ENCODE peak calls at places on chromosomes 16 and 17, in four cellular contexts. One of them, this sample, is unnamed.

GRCh38 chr17:8668181-8668740 is 37.7 kb upstream of the MYH10 start:
- DNase-seq in breast epithelium: no peak
- DNase-seq in A549: no peak
- DNase-seq in Peyer's patch: no peak
- DNase-seq in this sample: no peak

GRCh38 chr17:7922499-7923289 is 6.6 kb upstream of the RNF227 start:
- DNase-seq in breast epithelium: peak
- DNase-seq in A549: peak
- DNase-seq in Peyer's patch: peak
- DNase-seq in this sample: peak

GRCh38 chr16:15057755-15058417 is 2.0 kb upstream of the NTAN1 start:
- DNase-seq in breast epithelium: no peak
- DNase-seq in A549: no peak
- DNase-seq in Peyer's patch: no peak
- DNase-seq in this sample: no peak

GRCh38 chr17:4980644-4981216 is 6.7 kb downstream of the CAMTA2 start:
- DNase-seq in breast epithelium: no peak
- DNase-seq in A549: peak
- DNase-seq in Peyer's patch: no peak
- DNase-seq in this sample: peak

GRCh38 chr16:14454391-14454790 is 175.7 kb downstream of the PARN start:
- DNase-seq in breast epithelium: no peak
- DNase-seq in A549: no peak
- DNase-seq in Peyer's patch: no peak
- DNase-seq in this sample: no peak

GRCh38 chr16:9260665-9261064 is 169.2 kb downstream of the HAPSTR1 start:
- DNase-seq in breast epithelium: no peak
- DNase-seq in A549: no peak
- DNase-seq in Peyer's patch: peak
- DNase-seq in this sample: no peak

GRCh38 chr17:4247361-4247980 is 16.3 kb downstream of the ANKFY1 start:
- DNase-seq in breast epithelium: no peak
- DNase-seq in A549: no peak
- DNase-seq in Peyer's patch: no peak
- DNase-seq in this sample: no peak

GRCh38 chr17:7897773-7898172 is 9.2 kb downstream of the CHD3 start:
- DNase-seq in breast epithelium: no peak
- DNase-seq in A549: peak
- DNase-seq in Peyer's patch: peak
- DNase-seq in this sample: no peak

GRCh38 chr16:83402969-83403368 is 404.8 kb upstream of the HSBP1 start:
- DNase-seq in breast epithelium: no peak
- DNase-seq in A549: no peak
- DNase-seq in Peyer's patch: no peak
- DNase-seq in this sample: no peak

GRCh38 chr17:34885076-34885475 is 76.2 kb downstream of the CCT6B start:
- DNase-seq in breast epithelium: no peak
- DNase-seq in A549: no peak
- DNase-seq in Peyer's patch: no peak
- DNase-seq in this sample: no peak

GRCh38 chr16:55443434-55443833 is 35.6 kb upstream of the MMP2 start:
- DNase-seq in breast epithelium: no peak
- DNase-seq in A549: no peak
- DNase-seq in Peyer's patch: no peak
- DNase-seq in this sample: no peak

GRCh38 chr17:79968116-79968515 is 67.6 kb downstream of the TBC1D16 start:
- DNase-seq in breast epithelium: peak
- DNase-seq in A549: no peak
- DNase-seq in Peyer's patch: peak
- DNase-seq in this sample: no peak

GRCh38 chr16:14056970-14057369 is 14.1 kb upstream of the MRTFB start:
- DNase-seq in breast epithelium: no peak
- DNase-seq in A549: no peak
- DNase-seq in Peyer's patch: no peak
- DNase-seq in this sample: no peak

GRCh38 chr17:75498019-75498725 is 17.2 kb downstream of the CASKIN2 start:
- DNase-seq in breast epithelium: no peak
- DNase-seq in A549: no peak
- DNase-seq in Peyer's patch: no peak
- DNase-seq in this sample: no peak

GRCh38 chr17:65023791-65024190 is 32.7 kb downstream of the GNA13 start:
- DNase-seq in breast epithelium: no peak
- DNase-seq in A549: no peak
- DNase-seq in Peyer's patch: no peak
- DNase-seq in this sample: no peak

GRCh38 chr17:38877130-38877851 is 7.4 kb downstream of the LASP1 start:
- DNase-seq in breast epithelium: no peak
- DNase-seq in A549: no peak
- DNase-seq in Peyer's patch: peak
- DNase-seq in this sample: no peak

GRCh38 chr16:54361246-54361645 is 74.7 kb upstream of the IRX3 start:
- DNase-seq in breast epithelium: no peak
- DNase-seq in A549: no peak
- DNase-seq in Peyer's patch: no peak
- DNase-seq in this sample: no peak

GRCh38 chr17:19448341-19449268 is 37.6 kb downstream of the RNF112 start:
- DNase-seq in breast epithelium: no peak
- DNase-seq in A549: peak
- DNase-seq in Peyer's patch: peak
- DNase-seq in this sample: peak

GRCh38 chr16:19636436-19637267 is 81.1 kb downstream of the VPS35L start:
- DNase-seq in breast epithelium: no peak
- DNase-seq in A549: no peak
- DNase-seq in Peyer's patch: no peak
- DNase-seq in this sample: no peak

GRCh38 chr17:57874434-57875108 is 24.7 kb upstream of the MRPS23 start:
- DNase-seq in breast epithelium: no peak
- DNase-seq in A549: no peak
- DNase-seq in Peyer's patch: peak
- DNase-seq in this sample: no peak

GRCh38 chr16:2709588-2709984 is 10.4 kb downstream of the PRSS27 start:
- DNase-seq in breast epithelium: no peak
- DNase-seq in A549: no peak
- DNase-seq in Peyer's patch: no peak
- DNase-seq in this sample: no peak

GRCh38 chr17:44919885-44920564 is 4.7 kb upstream of the GFAP start:
- DNase-seq in breast epithelium: peak
- DNase-seq in A549: peak
- DNase-seq in Peyer's patch: peak
- DNase-seq in this sample: peak

GRCh38 chr17:3613139-3613538 is 3.9 kb upstream of the TRPV1 start:
- DNase-seq in breast epithelium: no peak
- DNase-seq in A549: no peak
- DNase-seq in Peyer's patch: no peak
- DNase-seq in this sample: no peak

GRCh38 chr17:9244066-9245052 is 223.0 kb downstream of the NTN1 start:
- DNase-seq in breast epithelium: no peak
- DNase-seq in A549: no peak
- DNase-seq in Peyer's patch: peak
- DNase-seq in this sample: no peak

GRCh38 chr17:32103476-32104113 is 38.7 kb upstream of the RHOT1 start:
- DNase-seq in breast epithelium: no peak
- DNase-seq in A549: no peak
- DNase-seq in Peyer's patch: no peak
- DNase-seq in this sample: no peak

GRCh38 chr16:83849434-83849833 is 41.7 kb downstream of the HSBP1 start:
- DNase-seq in breast epithelium: no peak
- DNase-seq in A549: no peak
- DNase-seq in Peyer's patch: no peak
- DNase-seq in this sample: no peak

GRCh38 chr17:19566176-19566575 is 32.5 kb downstream of the SLC47A1 start:
- DNase-seq in breast epithelium: no peak
- DNase-seq in A549: no peak
- DNase-seq in Peyer's patch: no peak
- DNase-seq in this sample: no peak

DNA sequence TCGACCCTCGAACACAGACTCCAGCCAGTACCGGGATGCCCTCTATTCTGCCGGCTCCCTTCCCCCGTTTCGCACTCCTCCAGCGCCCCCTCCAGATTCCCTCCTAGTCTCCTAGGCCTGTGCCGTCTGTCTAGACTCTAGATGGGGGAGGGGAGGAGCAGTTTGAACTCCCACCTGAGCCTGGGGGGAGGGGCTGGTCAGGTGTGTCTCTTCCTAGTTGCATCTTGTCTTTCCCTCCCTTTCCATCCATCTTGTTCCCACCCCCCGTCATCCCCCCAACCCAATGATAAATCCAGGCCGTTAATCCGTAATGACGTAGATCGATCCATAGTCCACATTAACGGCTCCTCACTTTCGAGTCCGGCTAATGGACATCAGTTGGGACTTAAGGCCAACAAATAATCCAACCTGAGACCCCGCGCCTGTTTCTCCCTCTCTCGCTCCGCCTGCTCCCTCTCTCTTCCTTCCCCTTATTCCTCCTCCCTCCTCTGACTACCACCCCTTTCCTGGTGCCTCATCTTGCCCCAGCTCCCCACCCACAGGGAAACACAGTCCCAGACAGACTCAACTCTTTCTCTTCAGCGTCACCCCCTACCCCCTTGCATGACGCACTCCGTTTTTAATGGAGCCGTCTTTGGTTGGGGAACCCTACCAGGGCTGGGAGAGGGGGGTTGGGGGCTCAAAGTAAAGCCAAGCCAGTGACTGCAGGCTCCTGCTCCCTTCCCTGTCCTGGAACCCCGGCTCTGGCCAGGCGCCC is 3.3 kb upstream of the HOXB5 start:
- DNase-seq in breast epithelium: no peak
- DNase-seq in A549: no peak
- DNase-seq in Peyer's patch: peak
- DNase-seq in this sample: no peak
- H3K4me3 ChIP-seq in breast epithelium: peak
- H3K4me3 ChIP-seq in A549: no peak
- H3K4me3 ChIP-seq in Peyer's patch: peak
- H3K4me3 ChIP-seq in this sample: no peak

GRCh38 chr17:66829386-66829864 is 5.5 kb upstream of the CACNG5 start:
- DNase-seq in breast epithelium: no peak
- DNase-seq in A549: peak
- DNase-seq in Peyer's patch: no peak
- DNase-seq in this sample: peak

GRCh38 chr17:66829883-66830282 is 5.0 kb upstream of the CACNG5 start:
- DNase-seq in breast epithelium: no peak
- DNase-seq in A549: no peak
- DNase-seq in Peyer's patch: no peak
- DNase-seq in this sample: no peak

GRCh38 chr17:66831383-66832220 is 3.3 kb upstream of the CACNG5 start:
- DNase-seq in breast epithelium: no peak
- DNase-seq in A549: no peak
- DNase-seq in Peyer's patch: no peak
- DNase-seq in this sample: no peak

GRCh38 chr17:66830451-66830850 is 4.5 kb upstream of the CACNG5 start:
- DNase-seq in breast epithelium: no peak
- DNase-seq in A549: no peak
- DNase-seq in Peyer's patch: no peak
- DNase-seq in this sample: no peak

DNA sequence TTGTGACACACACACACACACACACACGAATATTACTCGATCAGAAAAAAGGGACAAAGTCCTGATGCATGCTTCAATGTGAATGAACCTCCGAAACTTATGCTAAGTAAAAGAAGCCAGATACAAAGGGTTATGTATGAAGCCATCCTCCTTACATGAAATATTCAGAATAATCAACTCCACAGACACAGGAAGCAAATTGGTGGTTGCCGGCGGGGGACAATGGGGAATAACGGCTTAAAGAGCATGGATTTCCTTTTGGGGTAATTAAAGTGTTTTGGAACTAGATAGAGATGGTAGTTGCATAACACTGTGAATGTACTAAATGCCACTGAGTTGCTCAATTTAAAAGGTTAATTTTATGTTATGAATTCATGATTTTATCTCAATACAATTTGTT is 8.1 kb upstream of the CACNG5 start:
- DNase-seq in breast epithelium: no peak
- DNase-seq in A549: no peak
- DNase-seq in Peyer's patch: no peak
- DNase-seq in this sample: no peak
- TF ChIP-seq POLR2A in breast epithelium: no peak
- TF ChIP-seq POLR2A in A549: no peak
- TF ChIP-seq POLR2A in Peyer's patch: no peak
- TF ChIP-seq POLR2A in this sample: no peak

DNA sequence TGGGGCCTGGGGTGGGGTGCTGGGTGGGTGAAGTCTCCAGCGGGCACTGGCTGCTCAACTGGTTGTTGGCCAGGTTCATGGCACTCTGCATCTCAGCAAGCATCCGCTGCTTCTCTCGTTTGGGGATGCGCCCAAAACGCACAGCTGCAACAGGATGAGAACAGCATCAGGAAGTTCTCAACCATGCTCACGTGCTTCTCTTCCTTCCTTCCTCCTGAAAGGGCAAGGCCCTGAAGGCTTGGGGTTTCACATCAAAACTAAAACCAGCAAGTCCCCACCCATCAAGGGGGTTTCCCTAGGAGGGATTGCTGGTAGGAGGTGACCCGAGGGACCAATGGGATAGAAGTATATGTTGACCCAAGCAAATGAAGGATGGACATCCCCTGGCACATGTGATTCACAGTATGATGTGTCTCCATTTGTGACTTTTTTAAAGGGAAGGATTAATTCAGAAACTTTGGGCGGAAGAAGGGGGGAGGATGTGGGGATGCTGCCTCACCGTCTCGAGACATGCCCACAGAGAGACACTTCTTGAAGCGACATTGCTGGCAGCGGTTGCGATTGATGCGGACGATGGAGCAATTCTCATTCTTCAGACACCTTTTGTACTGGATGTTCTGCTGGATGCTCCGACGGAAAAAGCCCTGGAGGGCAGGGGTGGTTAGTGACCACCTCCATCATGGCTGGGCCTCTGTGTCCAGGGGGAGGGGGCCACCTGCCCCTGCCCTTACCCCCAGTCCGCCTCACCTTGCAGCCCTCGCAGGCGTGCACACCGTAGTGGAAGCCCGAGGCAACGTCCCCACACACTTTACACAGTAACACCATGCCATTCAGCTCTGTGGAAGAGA is 4.2 kb downstream of the NR1D1 start:
- DNase-seq in breast epithelium: no peak
- DNase-seq in A549: no peak
- DNase-seq in Peyer's patch: peak
- DNase-seq in this sample: no peak
- H3K4me3 ChIP-seq in breast epithelium: no peak
- H3K4me3 ChIP-seq in A549: no peak
- H3K4me3 ChIP-seq in Peyer's patch: no peak
- H3K4me3 ChIP-seq in this sample: no peak

DNA sequence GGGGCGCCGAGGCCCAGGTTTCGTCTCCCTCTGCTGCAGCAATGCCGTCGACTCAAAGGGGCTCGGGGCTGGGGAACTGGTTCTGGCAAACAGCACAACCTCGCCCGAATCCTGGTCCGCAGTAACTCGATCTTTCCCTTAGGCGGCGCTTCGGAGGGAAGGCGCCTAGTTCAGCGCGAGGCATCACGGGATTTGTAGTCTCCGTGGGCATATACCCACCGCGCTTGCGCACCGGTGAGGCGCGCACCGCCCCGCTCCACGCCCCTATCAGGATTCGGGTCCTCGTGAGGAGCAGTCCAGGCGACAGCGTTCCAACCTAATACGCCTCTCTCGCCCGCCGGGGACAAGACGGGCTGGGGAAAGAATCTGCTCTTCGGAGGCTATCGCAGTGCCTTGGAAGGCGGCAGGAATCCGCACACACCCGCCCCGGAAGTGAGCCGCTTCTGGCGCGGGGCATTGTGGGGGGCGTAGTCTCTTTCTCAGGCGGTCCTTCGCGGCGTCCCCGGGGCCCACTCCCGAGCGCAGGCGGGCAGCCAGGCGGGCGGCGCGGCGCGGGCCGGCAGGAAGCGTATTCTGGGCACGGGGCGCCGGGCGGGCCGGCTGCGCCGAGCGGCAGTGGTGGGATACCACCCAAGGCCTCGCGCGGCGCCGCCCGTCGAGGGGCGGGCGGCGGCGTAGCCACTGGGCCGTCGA is at the start of gene THAP11:
- DNase-seq in breast epithelium: peak
- DNase-seq in A549: peak
- DNase-seq in Peyer's patch: peak
- DNase-seq in this sample: peak
- TF ChIP-seq POLR2A in breast epithelium: no peak
- TF ChIP-seq POLR2A in A549: peak
- TF ChIP-seq POLR2A in Peyer's patch: peak
- TF ChIP-seq POLR2A in this sample: no peak

This sample was measured in prostate gland.